ENCODE peak calls at places on chromosomes 13 and 19, in four cellular contexts. N, U, L and Z are unnamed samples.

GRCh38 chr13:22700488-22700887 is 480.3 kb upstream of the SGCG start:
- DNase-seq in U (no peak), L (no peak), N (no peak), Z (no peak)

GRCh38 chr13:20901668-20902437 is 693 bp downstream of the XPO4 start:
- DNase-seq in L (no peak), N (peak; percentile 15), U (no peak), Z (peak; percentile 47)

GRCh38 chr19:50461066-50461875 is 15.0 kb upstream of the EMC10 start:
- DNase-seq in L (peak; percentile 53), N (peak; percentile 78), U (no peak), Z (peak; percentile 93)

GRCh38 chr13:24036115-24036514 is 124.4 kb upstream of the SPATA13 start:
- DNase-seq in U (no peak), N (no peak), L (no peak), Z (peak; percentile 55)

GRCh38 chr19:579111-579841 is 6.9 kb downstream of the BSG start:
- DNase-seq in L (no peak), N (no peak), U (no peak), Z (no peak)

GRCh38 chr19:57675881-57676280 is 5.9 kb upstream of the ZNF551 start:
- DNase-seq in N (no peak), L (no peak), U (no peak), Z (no peak)

GRCh38 chr13:37357548-37357947 is 241.0 kb downstream of the POSTN start:
- DNase-seq in N (no peak), L (no peak), U (no peak), Z (no peak)

GRCh38 chr19:13701624-13702023 is 62.7 kb upstream of the MRI1 start:
- DNase-seq in N (no peak), L (no peak), U (no peak), Z (no peak)

GRCh38 chr19:19566306-19566705 is 28.2 kb downstream of the CILP2 start:
- DNase-seq in U (no peak), N (no peak), L (no peak), Z (no peak)

GRCh38 chr13:26968431-26969335 is 202.9 kb downstream of the USP12 start:
- DNase-seq in U (no peak), N (peak; percentile 14), L (no peak), Z (no peak)

GRCh38 chr19:42088471-42089190 is 12.7 kb downstream of the ZNF574 start:
- DNase-seq in U (no peak), L (no peak), N (no peak), Z (no peak)

GRCh38 chr19:55473201-55473600 is 3.2 kb upstream of the ZNF628 start:
- DNase-seq in N (no peak), U (no peak), L (no peak), Z (no peak)

GRCh38 chr13:24984134-24984533 is 111.8 kb upstream of the PABPC3 start:
- DNase-seq in N (no peak), L (no peak), U (no peak), Z (no peak)

GRCh38 chr19:2270572-2271515 is 11.1 kb downstream of the PEAK3 start:
- DNase-seq in N (peak; percentile 73), U (no peak), L (no peak), Z (peak; percentile 83)

GRCh38 chr13:44045179-44045562 is 165.5 kb downstream of the LACC1 start:
- DNase-seq in U (no peak), N (no peak), L (no peak), Z (peak; percentile 14)

GRCh38 chr19:27740396-27740795 is 1472.6 kb downstream of the UQCRFS1 start:
- DNase-seq in L (no peak), N (no peak), U (no peak), Z (no peak)

GRCh38 chr19:24052811-24053210 is 34.2 kb upstream of the ZNF254 start:
- DNase-seq in N (no peak), U (no peak), L (no peak), Z (no peak)

GRCh38 chr13:95326695-95327094 is 25.4 kb upstream of the ABCC4 start:
- DNase-seq in L (no peak), U (no peak), N (no peak), Z (no peak)

GRCh38 chr13:106151056-106151699 is 384.3 kb downstream of the EFNB2 start:
- DNase-seq in N (no peak), U (peak; percentile 15), L (no peak), Z (no peak)

GRCh38 chr19:12994701-12995595 is at the start of gene NFIX:
- DNase-seq in L (no peak), N (peak; percentile 84), U (no peak), Z (peak; percentile 86)

GRCh38 chr13:111975539-111976473 is 91.1 kb upstream of the SOX1 start:
- DNase-seq in L (no peak), N (no peak), U (no peak), Z (peak; percentile 32)

GRCh38 chr19:2561895-2562294 is 86.0 kb downstream of the GADD45B start:
- DNase-seq in L (peak; percentile 92), N (no peak), U (no peak), Z (no peak)

DNA sequence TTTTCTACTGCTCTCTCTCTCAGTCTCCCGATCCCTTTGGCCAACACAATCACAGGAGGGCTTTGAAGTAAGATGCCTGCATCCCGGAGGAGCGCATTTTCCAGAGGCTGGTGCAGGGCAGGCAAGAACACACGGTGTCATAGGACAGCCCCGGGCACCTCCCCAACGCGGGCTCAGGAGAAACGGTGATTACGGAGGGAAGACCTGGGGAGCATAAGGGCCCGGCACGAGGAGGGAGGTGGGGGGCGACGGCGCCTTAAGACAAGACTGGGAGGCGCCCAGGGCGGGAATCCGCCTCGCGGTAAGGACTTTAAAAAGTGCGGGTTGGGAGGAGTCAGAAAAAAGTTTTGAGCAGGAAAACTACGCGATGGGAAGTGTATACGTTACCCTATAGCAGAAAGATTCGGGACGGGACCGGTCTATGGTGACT is 18.7 kb upstream of the ZNF888 start:
- DNase-seq in N (peak; percentile 29), U (no peak), L (no peak), Z (peak; percentile 25)
- TF ChIP-seq NRF1 in N (no peak), U (no peak), L (no peak), Z (no peak)

DNA sequence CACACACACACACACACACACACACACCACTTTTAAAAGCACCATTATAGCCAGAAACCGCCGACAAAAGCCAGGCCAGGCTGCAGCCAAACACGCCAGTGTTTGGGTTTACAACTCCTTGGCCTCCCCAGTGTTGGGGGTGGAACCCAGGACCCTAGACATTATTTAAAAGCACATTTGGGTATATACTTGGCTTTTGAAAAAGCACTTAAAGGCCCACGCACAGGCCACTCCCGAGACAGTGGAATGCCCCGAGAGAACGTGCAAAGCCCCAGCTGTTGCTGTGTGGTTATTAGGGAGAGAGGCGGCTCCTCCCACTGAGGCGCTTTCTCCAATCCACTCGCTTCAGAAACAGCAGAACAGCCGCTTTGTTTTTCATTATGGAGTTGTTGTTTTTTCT is 38.2 kb downstream of the GGACT start:
- DNase-seq in U (no peak), N (no peak), L (no peak), Z (no peak)
- TF ChIP-seq POLR2AphosphoS5 in U (no peak), N (no peak), L (no peak), Z (no peak)

GRCh38 chr19:54392078-54392477 is 23.2 kb upstream of the TTYH1 start:
- DNase-seq in L (no peak), N (no peak), U (no peak), Z (no peak)

GRCh38 chr19:54391589-54392061 is 23.6 kb upstream of the TTYH1 start:
- DNase-seq in U (no peak), N (no peak), L (no peak), Z (no peak)

GRCh38 chr19:54388803-54389144 is 24.0 kb upstream of the LAIR1 start:
- DNase-seq in L (no peak), U (no peak), N (no peak), Z (no peak)

GRCh38 chr19:54389556-54389955 is 24.8 kb upstream of the LAIR1 start:
- DNase-seq in U (no peak), L (no peak), N (no peak), Z (no peak)

DNA sequence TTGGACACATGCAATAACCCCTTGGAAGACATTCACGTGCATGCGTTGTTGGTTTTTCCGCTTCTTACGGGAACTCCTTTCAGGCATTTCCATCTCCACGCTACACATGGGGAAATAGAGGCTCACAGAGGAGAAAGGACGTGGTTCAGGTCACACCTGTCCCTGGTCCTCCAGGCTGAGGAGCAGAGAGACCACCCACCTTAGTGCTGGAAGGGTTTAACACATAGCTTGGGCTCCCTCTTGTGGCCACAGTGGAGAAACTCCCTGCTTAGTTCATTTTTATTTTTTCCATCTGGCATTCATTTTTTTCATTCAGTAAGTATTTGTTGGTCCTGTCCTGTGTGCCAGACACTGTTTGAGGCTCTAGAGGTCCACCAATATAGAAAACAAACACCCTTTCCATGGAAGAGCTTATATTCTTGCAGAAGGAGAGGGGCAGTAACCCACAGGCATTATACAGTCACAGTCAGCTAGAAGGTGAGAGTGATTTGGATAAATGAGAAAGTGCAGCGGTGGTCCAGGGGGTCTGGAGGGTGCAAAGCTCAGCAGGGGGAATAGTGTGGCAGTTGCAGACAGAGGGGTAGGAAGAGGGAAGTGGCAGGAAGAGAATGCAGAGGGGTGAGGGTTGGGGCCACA is 24.2 kb upstream of the TTYH1 start:
- DNase-seq in L (no peak), U (no peak), N (peak; percentile 52), Z (peak; percentile 68)
- TF ChIP-seq NRF1 in L (no peak), U (no peak), N (no peak), Z (no peak)

GRCh38 chr13:98312606-98313005 is 135.5 kb upstream of the RNF113B start:
- DNase-seq in N (no peak), L (no peak), U (no peak), Z (no peak)
- TF ChIP-seq POLR2AphosphoS5 in N (no peak), L (no peak), U (no peak), Z (no peak)

GRCh38 chr13:40993987-40994386 is 25.1 kb downstream of the ELF1 start:
- DNase-seq in L (no peak), N (no peak), U (no peak), Z (no peak)
- TF ChIP-seq NRF1 in L (no peak), N (no peak), U (no peak), Z (no peak)

DNA sequence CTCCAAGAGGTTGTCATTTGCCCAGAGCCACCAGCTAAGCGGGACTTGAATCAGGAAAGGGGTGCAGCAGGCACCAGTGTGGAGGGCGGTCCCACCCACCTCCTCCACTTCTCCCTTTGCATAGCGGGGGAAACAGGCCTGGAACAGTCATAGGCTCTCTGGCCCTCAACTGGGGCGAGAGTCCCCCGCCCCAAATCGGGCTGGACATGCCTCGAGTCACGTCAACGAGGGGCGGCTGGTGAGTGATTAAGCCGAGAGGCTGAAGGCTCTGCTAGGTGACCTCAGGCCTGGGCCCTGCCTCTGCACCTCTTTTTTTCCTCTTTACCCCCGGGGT is 398 bp upstream of the ARRDC2 start:
- DNase-seq in N (no peak), L (no peak), U (no peak), Z (no peak)
- TF ChIP-seq POLR2AphosphoS5 in N (no peak), L (no peak), U (no peak), Z (no peak)